ENCODE peak calls at places on chromosome 17, in nine cellular contexts. One of them, this sample, is unnamed.

GRCh38 chr17:72906306-72906705 is 186.2 kb downstream of the SLC39A11 start:
- DNase-seq in posterior cingulate gyrus: no peak
- DNase-seq in activated T-helper 1 cell treated with anti-CD3 and anti-CD28 coated beads, Interleukin-12 subunit alpha, Interleukin-12 subunit beta, Interleukin-2, Interleukin-4 antibody, amounts not matched to agents 30 ng/mL and 10 ng/mL and 1 ng/mL, durations not matched to agents 14 hours and 24 hours and 36 hours: no peak
- DNase-seq in ELF-1: no peak
- DNase-seq in body of pancreas: no peak
- DNase-seq in PC-3: no peak
- DNase-seq in fibroblast of lung: no peak
- DNase-seq in GM23248: no peak
- DNase-seq in GOT3: no peak
- DNase-seq in this sample: no peak

GRCh38 chr17:74288785-74289184 is 14.8 kb downstream of the DNAI2 start:
- DNase-seq in PC-3: peak; percentile 46
- DNase-seq in posterior cingulate gyrus: no peak
- DNase-seq in GM23248: peak; percentile 16
- DNase-seq in ELF-1: no peak
- DNase-seq in activated T-helper 1 cell treated with anti-CD3 and anti-CD28 coated beads, Interleukin-12 subunit alpha, Interleukin-12 subunit beta, Interleukin-2, Interleukin-4 antibody, amounts not matched to agents 30 ng/mL and 10 ng/mL and 1 ng/mL, durations not matched to agents 14 hours and 24 hours and 36 hours: no peak
- DNase-seq in fibroblast of lung: no peak
- DNase-seq in body of pancreas: no peak
- DNase-seq in GOT3: no peak
- DNase-seq in this sample: peak; percentile 85

GRCh38 chr17:32015245-32016013 is 8.2 kb downstream of the LRRC37B start:
- DNase-seq in GOT3: no peak
- DNase-seq in fibroblast of lung: peak; percentile 23
- DNase-seq in posterior cingulate gyrus: no peak
- DNase-seq in PC-3: peak; percentile 86
- DNase-seq in GM23248: no peak
- DNase-seq in activated T-helper 1 cell treated with anti-CD3 and anti-CD28 coated beads, Interleukin-12 subunit alpha, Interleukin-12 subunit beta, Interleukin-2, Interleukin-4 antibody, amounts not matched to agents 30 ng/mL and 10 ng/mL and 1 ng/mL, durations not matched to agents 14 hours and 24 hours and 36 hours: no peak
- DNase-seq in ELF-1: no peak
- DNase-seq in body of pancreas: no peak
- DNase-seq in this sample: no peak

GRCh38 chr17:75261336-75262111 is at the start of the genes GGA3 and MRPS7:
- DNase-seq in GOT3: peak; percentile 91
- DNase-seq in ELF-1: peak; percentile 95
- DNase-seq in fibroblast of lung: peak; percentile 94
- DNase-seq in posterior cingulate gyrus: peak; percentile 99
- DNase-seq in GM23248: peak; percentile 99
- DNase-seq in activated T-helper 1 cell treated with anti-CD3 and anti-CD28 coated beads, Interleukin-12 subunit alpha, Interleukin-12 subunit beta, Interleukin-2, Interleukin-4 antibody, amounts not matched to agents 30 ng/mL and 10 ng/mL and 1 ng/mL, durations not matched to agents 14 hours and 24 hours and 36 hours: peak; percentile 94
- DNase-seq in PC-3: peak; percentile 97
- DNase-seq in body of pancreas: peak; percentile 94
- DNase-seq in this sample: peak; percentile 96

GRCh38 chr17:80107231-80108021 is 6.0 kb downstream of the GAA start:
- DNase-seq in activated T-helper 1 cell treated with anti-CD3 and anti-CD28 coated beads, Interleukin-12 subunit alpha, Interleukin-12 subunit beta, Interleukin-2, Interleukin-4 antibody, amounts not matched to agents 30 ng/mL and 10 ng/mL and 1 ng/mL, durations not matched to agents 14 hours and 24 hours and 36 hours: no peak
- DNase-seq in posterior cingulate gyrus: peak; percentile 84
- DNase-seq in fibroblast of lung: no peak
- DNase-seq in GM23248: no peak
- DNase-seq in ELF-1: no peak
- DNase-seq in PC-3: no peak
- DNase-seq in body of pancreas: no peak
- DNase-seq in GOT3: no peak
- DNase-seq in this sample: no peak

GRCh38 chr17:12402963-12403622 is 262.6 kb upstream of the MYOCD start:
- DNase-seq in ELF-1: no peak
- DNase-seq in fibroblast of lung: peak; percentile 90
- DNase-seq in activated T-helper 1 cell treated with anti-CD3 and anti-CD28 coated beads, Interleukin-12 subunit alpha, Interleukin-12 subunit beta, Interleukin-2, Interleukin-4 antibody, amounts not matched to agents 30 ng/mL and 10 ng/mL and 1 ng/mL, durations not matched to agents 14 hours and 24 hours and 36 hours: no peak
- DNase-seq in GOT3: no peak
- DNase-seq in PC-3: peak; percentile 15
- DNase-seq in body of pancreas: no peak
- DNase-seq in GM23248: peak; percentile 32
- DNase-seq in posterior cingulate gyrus: no peak
- DNase-seq in this sample: no peak

GRCh38 chr17:50683434-50684287 is 24.1 kb downstream of the ANKRD40 start:
- DNase-seq in body of pancreas: no peak
- DNase-seq in ELF-1: no peak
- DNase-seq in posterior cingulate gyrus: peak; percentile 73
- DNase-seq in PC-3: no peak
- DNase-seq in GM23248: no peak
- DNase-seq in GOT3: no peak
- DNase-seq in activated T-helper 1 cell treated with anti-CD3 and anti-CD28 coated beads, Interleukin-12 subunit alpha, Interleukin-12 subunit beta, Interleukin-2, Interleukin-4 antibody, amounts not matched to agents 30 ng/mL and 10 ng/mL and 1 ng/mL, durations not matched to agents 14 hours and 24 hours and 36 hours: no peak
- DNase-seq in fibroblast of lung: no peak
- DNase-seq in this sample: no peak

GRCh38 chr17:16352303-16352837 is 899 bp downstream of the CENPV start:
- DNase-seq in ELF-1: peak; percentile 75
- DNase-seq in body of pancreas: peak; percentile 38
- DNase-seq in PC-3: no peak
- DNase-seq in activated T-helper 1 cell treated with anti-CD3 and anti-CD28 coated beads, Interleukin-12 subunit alpha, Interleukin-12 subunit beta, Interleukin-2, Interleukin-4 antibody, amounts not matched to agents 30 ng/mL and 10 ng/mL and 1 ng/mL, durations not matched to agents 14 hours and 24 hours and 36 hours: peak; percentile 7
- DNase-seq in GM23248: peak; percentile 66
- DNase-seq in posterior cingulate gyrus: peak; percentile 93
- DNase-seq in GOT3: no peak
- DNase-seq in fibroblast of lung: peak; percentile 36
- DNase-seq in this sample: peak; percentile 59

GRCh38 chr17:68295086-68295485 is 3.8 kb downstream of the ARSG start:
- DNase-seq in PC-3: no peak
- DNase-seq in posterior cingulate gyrus: no peak
- DNase-seq in fibroblast of lung: no peak
- DNase-seq in ELF-1: no peak
- DNase-seq in GM23248: no peak
- DNase-seq in body of pancreas: no peak
- DNase-seq in GOT3: no peak
- DNase-seq in activated T-helper 1 cell treated with anti-CD3 and anti-CD28 coated beads, Interleukin-12 subunit alpha, Interleukin-12 subunit beta, Interleukin-2, Interleukin-4 antibody, amounts not matched to agents 30 ng/mL and 10 ng/mL and 1 ng/mL, durations not matched to agents 14 hours and 24 hours and 36 hours: no peak
- DNase-seq in this sample: no peak

GRCh38 chr17:62892870-62893338 is 73.1 kb upstream of the TANC2 start:
- DNase-seq in activated T-helper 1 cell treated with anti-CD3 and anti-CD28 coated beads, Interleukin-12 subunit alpha, Interleukin-12 subunit beta, Interleukin-2, Interleukin-4 antibody, amounts not matched to agents 30 ng/mL and 10 ng/mL and 1 ng/mL, durations not matched to agents 14 hours and 24 hours and 36 hours: peak; percentile 2
- DNase-seq in GOT3: no peak
- DNase-seq in posterior cingulate gyrus: no peak
- DNase-seq in GM23248: peak; percentile 87
- DNase-seq in PC-3: peak; percentile 99
- DNase-seq in body of pancreas: peak; percentile 56
- DNase-seq in ELF-1: peak; percentile 44
- DNase-seq in fibroblast of lung: peak; percentile 71
- DNase-seq in this sample: peak; percentile 4

GRCh38 chr17:42312285-42313130 is 24.2 kb downstream of the STAT5A start:
- DNase-seq in GOT3: peak; percentile 46
- DNase-seq in body of pancreas: peak; percentile 83
- DNase-seq in posterior cingulate gyrus: peak; percentile 97
- DNase-seq in activated T-helper 1 cell treated with anti-CD3 and anti-CD28 coated beads, Interleukin-12 subunit alpha, Interleukin-12 subunit beta, Interleukin-2, Interleukin-4 antibody, amounts not matched to agents 30 ng/mL and 10 ng/mL and 1 ng/mL, durations not matched to agents 14 hours and 24 hours and 36 hours: peak; percentile 68
- DNase-seq in GM23248: peak; percentile 87
- DNase-seq in PC-3: no peak
- DNase-seq in ELF-1: peak; percentile 94
- DNase-seq in fibroblast of lung: peak; percentile 83
- DNase-seq in this sample: peak; percentile 84

GRCh38 chr17:67477687-67478086 is 100.6 kb downstream of the PITPNC1 start:
- DNase-seq in GOT3: no peak
- DNase-seq in ELF-1: no peak
- DNase-seq in activated T-helper 1 cell treated with anti-CD3 and anti-CD28 coated beads, Interleukin-12 subunit alpha, Interleukin-12 subunit beta, Interleukin-2, Interleukin-4 antibody, amounts not matched to agents 30 ng/mL and 10 ng/mL and 1 ng/mL, durations not matched to agents 14 hours and 24 hours and 36 hours: peak; percentile 41
- DNase-seq in fibroblast of lung: peak; percentile 47
- DNase-seq in PC-3: peak; percentile 88
- DNase-seq in body of pancreas: no peak
- DNase-seq in posterior cingulate gyrus: peak; percentile 48
- DNase-seq in GM23248: peak; percentile 85
- DNase-seq in this sample: peak; percentile 38

GRCh38 chr17:61234102-61234750 is 165.4 kb upstream of the TBX2 start:
- DNase-seq in activated T-helper 1 cell treated with anti-CD3 and anti-CD28 coated beads, Interleukin-12 subunit alpha, Interleukin-12 subunit beta, Interleukin-2, Interleukin-4 antibody, amounts not matched to agents 30 ng/mL and 10 ng/mL and 1 ng/mL, durations not matched to agents 14 hours and 24 hours and 36 hours: no peak
- DNase-seq in GM23248: no peak
- DNase-seq in body of pancreas: no peak
- DNase-seq in ELF-1: no peak
- DNase-seq in PC-3: no peak
- DNase-seq in fibroblast of lung: no peak
- DNase-seq in posterior cingulate gyrus: no peak
- DNase-seq in GOT3: no peak
- DNase-seq in this sample: no peak

GRCh38 chr17:39939588-39940419 is 12.3 kb downstream of the LRRC3C start:
- DNase-seq in posterior cingulate gyrus: no peak
- DNase-seq in body of pancreas: peak; percentile 12
- DNase-seq in GOT3: no peak
- DNase-seq in GM23248: peak; percentile 93
- DNase-seq in PC-3: peak; percentile 24
- DNase-seq in fibroblast of lung: peak; percentile 73
- DNase-seq in ELF-1: no peak
- DNase-seq in activated T-helper 1 cell treated with anti-CD3 and anti-CD28 coated beads, Interleukin-12 subunit alpha, Interleukin-12 subunit beta, Interleukin-2, Interleukin-4 antibody, amounts not matched to agents 30 ng/mL and 10 ng/mL and 1 ng/mL, durations not matched to agents 14 hours and 24 hours and 36 hours: peak; percentile 71
- DNase-seq in this sample: peak; percentile 86

GRCh38 chr17:15453782-15454181 is 13.6 kb downstream of the CDRT4 start:
- DNase-seq in posterior cingulate gyrus: no peak
- DNase-seq in body of pancreas: no peak
- DNase-seq in activated T-helper 1 cell treated with anti-CD3 and anti-CD28 coated beads, Interleukin-12 subunit alpha, Interleukin-12 subunit beta, Interleukin-2, Interleukin-4 antibody, amounts not matched to agents 30 ng/mL and 10 ng/mL and 1 ng/mL, durations not matched to agents 14 hours and 24 hours and 36 hours: no peak
- DNase-seq in GM23248: peak; percentile 19
- DNase-seq in ELF-1: no peak
- DNase-seq in GOT3: no peak
- DNase-seq in fibroblast of lung: no peak
- DNase-seq in PC-3: no peak
- DNase-seq in this sample: no peak

GRCh38 chr17:50953831-50954601 is 87.9 kb upstream of the TOB1 start:
- DNase-seq in body of pancreas: peak; percentile 50
- DNase-seq in ELF-1: peak; percentile 81
- DNase-seq in PC-3: no peak
- DNase-seq in GOT3: no peak
- DNase-seq in fibroblast of lung: peak; percentile 83
- DNase-seq in posterior cingulate gyrus: peak; percentile 90
- DNase-seq in activated T-helper 1 cell treated with anti-CD3 and anti-CD28 coated beads, Interleukin-12 subunit alpha, Interleukin-12 subunit beta, Interleukin-2, Interleukin-4 antibody, amounts not matched to agents 30 ng/mL and 10 ng/mL and 1 ng/mL, durations not matched to agents 14 hours and 24 hours and 36 hours: no peak
- DNase-seq in GM23248: peak; percentile 34
- DNase-seq in this sample: peak; percentile 49

GRCh38 chr17:57963149-57963511 is 7.9 kb upstream of the CUEDC1 start:
- DNase-seq in posterior cingulate gyrus: no peak
- DNase-seq in activated T-helper 1 cell treated with anti-CD3 and anti-CD28 coated beads, Interleukin-12 subunit alpha, Interleukin-12 subunit beta, Interleukin-2, Interleukin-4 antibody, amounts not matched to agents 30 ng/mL and 10 ng/mL and 1 ng/mL, durations not matched to agents 14 hours and 24 hours and 36 hours: no peak
- DNase-seq in body of pancreas: no peak
- DNase-seq in PC-3: no peak
- DNase-seq in ELF-1: no peak
- DNase-seq in fibroblast of lung: no peak
- DNase-seq in GM23248: no peak
- DNase-seq in GOT3: no peak
- DNase-seq in this sample: no peak

GRCh38 chr17:13410214-13410613 is 191.5 kb downstream of the HS3ST3A1 start:
- DNase-seq in body of pancreas: no peak
- DNase-seq in ELF-1: no peak
- DNase-seq in fibroblast of lung: no peak
- DNase-seq in PC-3: no peak
- DNase-seq in posterior cingulate gyrus: no peak
- DNase-seq in activated T-helper 1 cell treated with anti-CD3 and anti-CD28 coated beads, Interleukin-12 subunit alpha, Interleukin-12 subunit beta, Interleukin-2, Interleukin-4 antibody, amounts not matched to agents 30 ng/mL and 10 ng/mL and 1 ng/mL, durations not matched to agents 14 hours and 24 hours and 36 hours: no peak
- DNase-seq in GM23248: peak; percentile 35
- DNase-seq in GOT3: no peak
- DNase-seq in this sample: no peak

GRCh38 chr17:2064980-2065785 is 10.3 kb downstream of the HIC1 start:
- DNase-seq in activated T-helper 1 cell treated with anti-CD3 and anti-CD28 coated beads, Interleukin-12 subunit alpha, Interleukin-12 subunit beta, Interleukin-2, Interleukin-4 antibody, amounts not matched to agents 30 ng/mL and 10 ng/mL and 1 ng/mL, durations not matched to agents 14 hours and 24 hours and 36 hours: peak; percentile 55
- DNase-seq in fibroblast of lung: no peak
- DNase-seq in ELF-1: peak; percentile 85
- DNase-seq in posterior cingulate gyrus: peak; percentile 83
- DNase-seq in body of pancreas: no peak
- DNase-seq in GOT3: no peak
- DNase-seq in PC-3: no peak
- DNase-seq in GM23248: peak; percentile 85
- DNase-seq in this sample: peak; percentile 81

GRCh38 chr17:38717139-38717745 is 12.2 kb downstream of the MLLT6 start:
- DNase-seq in body of pancreas: no peak
- DNase-seq in PC-3: no peak
- DNase-seq in ELF-1: no peak
- DNase-seq in activated T-helper 1 cell treated with anti-CD3 and anti-CD28 coated beads, Interleukin-12 subunit alpha, Interleukin-12 subunit beta, Interleukin-2, Interleukin-4 antibody, amounts not matched to agents 30 ng/mL and 10 ng/mL and 1 ng/mL, durations not matched to agents 14 hours and 24 hours and 36 hours: no peak
- DNase-seq in GOT3: no peak
- DNase-seq in fibroblast of lung: no peak
- DNase-seq in GM23248: no peak
- DNase-seq in posterior cingulate gyrus: no peak
- DNase-seq in this sample: no peak

GRCh38 chr17:30793282-30793977 is 31.1 kb downstream of the CRLF3 start:
- DNase-seq in body of pancreas: no peak
- DNase-seq in activated T-helper 1 cell treated with anti-CD3 and anti-CD28 coated beads, Interleukin-12 subunit alpha, Interleukin-12 subunit beta, Interleukin-2, Interleukin-4 antibody, amounts not matched to agents 30 ng/mL and 10 ng/mL and 1 ng/mL, durations not matched to agents 14 hours and 24 hours and 36 hours: no peak
- DNase-seq in ELF-1: no peak
- DNase-seq in GM23248: no peak
- DNase-seq in fibroblast of lung: no peak
- DNase-seq in PC-3: no peak
- DNase-seq in GOT3: no peak
- DNase-seq in posterior cingulate gyrus: no peak
- DNase-seq in this sample: no peak

GRCh38 chr17:78661092-78661770 is 84.0 kb upstream of the DNAH17 start:
- DNase-seq in fibroblast of lung: no peak
- DNase-seq in GOT3: no peak
- DNase-seq in PC-3: peak; percentile 92
- DNase-seq in body of pancreas: no peak
- DNase-seq in activated T-helper 1 cell treated with anti-CD3 and anti-CD28 coated beads, Interleukin-12 subunit alpha, Interleukin-12 subunit beta, Interleukin-2, Interleukin-4 antibody, amounts not matched to agents 30 ng/mL and 10 ng/mL and 1 ng/mL, durations not matched to agents 14 hours and 24 hours and 36 hours: no peak
- DNase-seq in ELF-1: peak; percentile 74
- DNase-seq in posterior cingulate gyrus: peak; percentile 28
- DNase-seq in GM23248: no peak
- DNase-seq in this sample: no peak

GRCh38 chr17:59652119-59652518 is 32.4 kb downstream of the CLTC start:
- DNase-seq in ELF-1: no peak
- DNase-seq in activated T-helper 1 cell treated with anti-CD3 and anti-CD28 coated beads, Interleukin-12 subunit alpha, Interleukin-12 subunit beta, Interleukin-2, Interleukin-4 antibody, amounts not matched to agents 30 ng/mL and 10 ng/mL and 1 ng/mL, durations not matched to agents 14 hours and 24 hours and 36 hours: no peak
- DNase-seq in GOT3: no peak
- DNase-seq in body of pancreas: no peak
- DNase-seq in PC-3: peak; percentile 64
- DNase-seq in GM23248: peak; percentile 85
- DNase-seq in fibroblast of lung: peak; percentile 83
- DNase-seq in posterior cingulate gyrus: no peak
- DNase-seq in this sample: no peak